ENCODE peak calls at places on chromosomes 3 and 15, in eight cellular contexts. B is A549; R is GM23338; E is activated naive CD4-positive, alpha-beta T cell treated with anti-CD3 and anti-CD28 coated beads, Interleukin-2, amount 50 U/mL, for 16 hours; T is non-pigmented ciliary epithelial cell; M is left cardiac atrium; H is activated CD4-positive, alpha-beta T cell treated with anti-CD3 and anti-CD28 coated beads, Interleukin-2, amount 50 U/mL, for 4 hours; L is progenitor cell of endocrine pancreas. X is an unnamed sample.

GRCh38 chr3:97830627-97831026 is 8.8 kb downstream of the CRYBG3 start:
- DNase-seq in E (no peak), M (no peak), H (no peak), T (no peak), L (no peak), R (no peak), B (no peak), X (no peak)

GRCh38 chr3:112056451-112056929 is 22.0 kb downstream of the TMPRSS7 start:
- DNase-seq in L (no peak), R (no peak), E (peak; percentile 33), M (no peak), B (peak; percentile 26), H (peak; percentile 9), T (peak; percentile 76), X (no peak)

GRCh38 chr15:101045236-101045646 is 126.1 kb downstream of the LRRK1 start:
- DNase-seq in H (no peak), M (no peak), B (no peak), T (no peak), E (no peak), L (no peak), R (no peak), X (peak; percentile 36)

GRCh38 chr3:73774645-73775044 is 149.9 kb upstream of the PDZRN3 start:
- DNase-seq in E (no peak), R (no peak), H (no peak), T (no peak), B (no peak), L (no peak), M (no peak), X (no peak)

GRCh38 chr3:140552898-140553297 is 125.0 kb upstream of the TRIM42 start:
- DNase-seq in R (peak; percentile 3), M (no peak), B (no peak), H (no peak), E (no peak), T (no peak), L (no peak), X (no peak)

GRCh38 chr15:70528270-70528706 is 235.1 kb downstream of the UACA start:
- DNase-seq in H (peak; percentile 40), E (peak; percentile 57), T (peak; percentile 52), R (no peak), M (no peak), L (no peak), B (no peak), X (no peak)

GRCh38 chr15:101579766-101580165 is 72.4 kb downstream of the TM2D3 start:
- DNase-seq in T (peak; percentile 15), B (peak; percentile 81), E (no peak), L (no peak), H (no peak), M (no peak), R (no peak), X (no peak)

GRCh38 chr3:4174760-4175159 is 128.4 kb upstream of the SETMAR start:
- DNase-seq in E (no peak), L (no peak), T (no peak), M (no peak), R (no peak), H (no peak), B (no peak), X (no peak)

GRCh38 chr15:95174880-95175279 is 943.5 kb downstream of the MCTP2 start:
- DNase-seq in M (no peak), L (no peak), B (no peak), H (no peak), T (no peak), R (no peak), E (no peak), X (no peak)

GRCh38 chr3:195771651-195772300 is 40.0 kb downstream of the MUC4 start:
- DNase-seq in M (no peak), H (no peak), T (no peak), R (no peak), L (no peak), E (no peak), B (no peak), X (no peak)

GRCh38 chr3:13073042-13073906 is at the start of gene IQSEC1:
- DNase-seq in T (no peak), L (no peak), R (peak; percentile 90), E (peak; percentile 66), B (no peak), M (peak; percentile 79), H (peak; percentile 36), X (peak; percentile 35)

GRCh38 chr3:182027366-182027765 is 315.6 kb downstream of the SOX2 start:
- DNase-seq in E (no peak), L (no peak), M (no peak), B (no peak), R (no peak), H (no peak), T (peak; percentile 23), X (no peak)

GRCh38 chr3:157921767-157922166 is 184.5 kb downstream of the SHOX2 start:
- DNase-seq in B (no peak), M (no peak), T (no peak), H (no peak), L (no peak), R (no peak), E (no peak), X (no peak)

GRCh38 chr15:38049876-38050275 is 115.4 kb downstream of the TMCO5A start:
- DNase-seq in E (no peak), R (no peak), T (no peak), L (no peak), M (no peak), H (no peak), B (no peak), X (no peak)

GRCh38 chr3:39413691-39414420 is 7.3 kb downstream of the RPSA start:
- DNase-seq in R (no peak), T (no peak), H (no peak), B (no peak), M (no peak), E (no peak), L (no peak), X (no peak)

X was measured in uterus.